ENCODE peak calls at places on chromosomes 6 and 20, in six cellular contexts. One of them, this sample, is unnamed.

GRCh38 chr6:13926378-13926777 is 1.6 kb downstream of the RNF182 start:
- DNase-seq in K562: no peak
- DNase-seq in HepG2: no peak
- DNase-seq in H1: no peak
- DNase-seq in GM12892: no peak
- DNase-seq in GM12878: no peak
- DNase-seq in this sample: no peak

GRCh38 chr6:156421933-156422332 is 355.2 kb upstream of the ARID1B start:
- DNase-seq in K562: no peak
- DNase-seq in GM12878: no peak
- DNase-seq in HepG2: peak
- DNase-seq in H1: no peak
- DNase-seq in GM12892: no peak
- DNase-seq in this sample: no peak

GRCh38 chr6:3139090-3139903 is 18.0 kb downstream of the TUBB2A start:
- DNase-seq in GM12892: no peak
- DNase-seq in HepG2: peak
- DNase-seq in H1: no peak
- DNase-seq in GM12878: no peak
- DNase-seq in K562: no peak
- DNase-seq in this sample: no peak

GRCh38 chr6:48859562-48859961 is 603.5 kb downstream of the MMUT start:
- DNase-seq in K562: no peak
- DNase-seq in HepG2: no peak
- DNase-seq in H1: no peak
- DNase-seq in GM12878: no peak
- DNase-seq in GM12892: no peak
- DNase-seq in this sample: no peak

GRCh38 chr6:65149841-65150240 is 557.2 kb downstream of the EYS start:
- DNase-seq in GM12878: no peak
- DNase-seq in GM12892: no peak
- DNase-seq in HepG2: no peak
- DNase-seq in H1: no peak
- DNase-seq in K562: no peak
- DNase-seq in this sample: no peak

GRCh38 chr20:32727663-32728062 is 15.6 kb downstream of the COMMD7 start:
- DNase-seq in H1: no peak
- DNase-seq in GM12892: no peak
- DNase-seq in GM12878: no peak
- DNase-seq in HepG2: no peak
- DNase-seq in K562: no peak
- DNase-seq in this sample: no peak

GRCh38 chr20:44448753-44449546 is 26.7 kb upstream of the TTPAL start:
- DNase-seq in HepG2: peak
- DNase-seq in GM12878: peak
- DNase-seq in GM12892: peak
- DNase-seq in K562: peak
- DNase-seq in H1: peak
- DNase-seq in this sample: no peak

GRCh38 chr6:134063121-134063965 is 10.9 kb upstream of the SLC2A12 start:
- DNase-seq in H1: no peak
- DNase-seq in K562: peak
- DNase-seq in GM12892: no peak
- DNase-seq in GM12878: no peak
- DNase-seq in HepG2: peak
- DNase-seq in this sample: no peak

GRCh38 chr20:24590193-24590982 is 121.0 kb downstream of the SYNDIG1 start:
- DNase-seq in K562: no peak
- DNase-seq in H1: no peak
- DNase-seq in GM12892: no peak
- DNase-seq in GM12878: no peak
- DNase-seq in HepG2: no peak
- DNase-seq in this sample: no peak

GRCh38 chr6:155660243-155660977 is 204.8 kb upstream of the NOX3 start:
- DNase-seq in GM12878: no peak
- DNase-seq in K562: no peak
- DNase-seq in HepG2: no peak
- DNase-seq in GM12892: no peak
- DNase-seq in H1: no peak
- DNase-seq in this sample: no peak

GRCh38 chr20:46959081-46959692 is 64.5 kb downstream of the EYA2 start:
- DNase-seq in GM12878: no peak
- DNase-seq in H1: no peak
- DNase-seq in HepG2: peak
- DNase-seq in GM12892: no peak
- DNase-seq in K562: no peak
- DNase-seq in this sample: no peak

GRCh38 chr6:163688971-163689370 is 274.5 kb downstream of the QKI start:
- DNase-seq in K562: no peak
- DNase-seq in GM12892: no peak
- DNase-seq in H1: no peak
- DNase-seq in GM12878: no peak
- DNase-seq in HepG2: no peak
- DNase-seq in this sample: no peak

GRCh38 chr6:42942444-42942843 is 13.2 kb downstream of the CNPY3 start:
- DNase-seq in GM12878: no peak
- DNase-seq in HepG2: peak
- DNase-seq in H1: no peak
- DNase-seq in K562: no peak
- DNase-seq in GM12892: no peak
- DNase-seq in this sample: no peak

GRCh38 chr20:1334370-1334731 is 5.4 kb upstream of the SDCBP2 start:
- DNase-seq in GM12892: no peak
- DNase-seq in K562: no peak
- DNase-seq in GM12878: no peak
- DNase-seq in H1: no peak
- DNase-seq in HepG2: no peak
- DNase-seq in this sample: no peak

GRCh38 chr6:39137235-39137634 is 22.2 kb upstream of the SAYSD1 start:
- DNase-seq in K562: peak
- DNase-seq in GM12892: no peak
- DNase-seq in H1: no peak
- DNase-seq in HepG2: peak
- DNase-seq in GM12878: no peak
- DNase-seq in this sample: no peak

GRCh38 chr6:52672422-52673025 is 1.6 kb downstream of the TMEM14A start:
- DNase-seq in GM12892: no peak
- DNase-seq in H1: no peak
- DNase-seq in HepG2: no peak
- DNase-seq in GM12878: no peak
- DNase-seq in K562: peak
- DNase-seq in this sample: no peak

GRCh38 chr6:128696651-128697391 is 176.4 kb upstream of the PTPRK start:
- DNase-seq in H1: no peak
- DNase-seq in HepG2: no peak
- DNase-seq in GM12878: no peak
- DNase-seq in GM12892: no peak
- DNase-seq in K562: no peak
- DNase-seq in this sample: no peak

GRCh38 chr20:57738053-57738452 is 28.2 kb upstream of the PMEPA1 start:
- DNase-seq in HepG2: no peak
- DNase-seq in GM12892: no peak
- DNase-seq in GM12878: no peak
- DNase-seq in H1: no peak
- DNase-seq in K562: no peak
- DNase-seq in this sample: no peak

GRCh38 chr6:28709478-28710349 is 184.0 kb downstream of the GPX5 start:
- DNase-seq in HepG2: no peak
- DNase-seq in H1: no peak
- DNase-seq in K562: peak
- DNase-seq in GM12892: no peak
- DNase-seq in GM12878: no peak
- DNase-seq in this sample: no peak

GRCh38 chr20:44646641-44647274 is 4.7 kb downstream of the ADA start:
- DNase-seq in GM12892: no peak
- DNase-seq in GM12878: peak
- DNase-seq in H1: no peak
- DNase-seq in K562: peak
- DNase-seq in HepG2: no peak
- DNase-seq in this sample: no peak

GRCh38 chr6:115945306-115945705 is 115.4 kb downstream of the FRK start:
- DNase-seq in GM12892: no peak
- DNase-seq in HepG2: no peak
- DNase-seq in H1: no peak
- DNase-seq in GM12878: no peak
- DNase-seq in K562: no peak
- DNase-seq in this sample: no peak

GRCh38 chr6:28589234-28589951 is 63.7 kb downstream of the GPX5 start:
- DNase-seq in K562: no peak
- DNase-seq in GM12878: peak
- DNase-seq in H1: peak
- DNase-seq in HepG2: peak
- DNase-seq in GM12892: no peak
- DNase-seq in this sample: no peak

DNA sequence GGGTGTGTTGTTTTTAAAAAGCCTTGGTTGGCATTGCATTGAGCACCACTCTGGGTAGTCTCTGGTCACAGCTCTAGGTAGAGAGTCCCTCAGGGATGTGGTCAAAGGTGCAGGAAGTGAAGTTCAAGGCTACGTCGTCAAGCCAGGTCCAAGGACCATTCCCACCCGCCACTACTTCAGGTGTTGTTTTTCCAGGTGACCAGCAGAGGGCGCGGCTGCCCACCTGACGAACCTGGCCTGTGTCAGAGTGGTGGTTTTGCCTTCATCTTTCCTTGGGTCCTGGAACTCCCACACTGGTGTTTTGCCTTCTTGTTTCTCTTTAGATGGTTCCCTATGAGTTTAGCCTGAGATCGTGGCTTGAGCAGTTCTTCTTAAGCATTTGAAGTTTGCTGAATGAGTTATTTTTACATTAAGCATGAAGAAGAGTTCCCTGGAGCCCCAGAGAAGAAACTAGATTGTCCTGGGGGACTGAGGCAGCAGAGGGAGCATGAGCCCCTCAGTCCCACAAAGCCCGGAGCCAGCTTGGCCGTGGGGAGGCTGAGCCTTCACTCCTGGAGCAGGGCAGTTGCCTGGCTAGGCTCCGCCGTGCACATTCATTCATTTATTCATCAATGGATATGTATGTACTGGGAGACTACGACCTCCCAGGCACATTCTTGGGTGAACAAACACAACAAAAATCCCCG is 5.6 kb upstream of the PHACTR3 start:
- DNase-seq in H1: no peak
- DNase-seq in GM12892: peak
- DNase-seq in K562: peak
- DNase-seq in GM12878: peak
- DNase-seq in HepG2: peak
- DNase-seq in this sample: peak
- TF ChIP-seq TAF1 in H1: no peak
- TF ChIP-seq TAF1 in GM12892: no peak
- TF ChIP-seq TAF1 in K562: no peak
- TF ChIP-seq TAF1 in GM12878: no peak
- TF ChIP-seq TAF1 in HepG2: no peak
- TF ChIP-seq TAF1 in this sample: no peak

DNA sequence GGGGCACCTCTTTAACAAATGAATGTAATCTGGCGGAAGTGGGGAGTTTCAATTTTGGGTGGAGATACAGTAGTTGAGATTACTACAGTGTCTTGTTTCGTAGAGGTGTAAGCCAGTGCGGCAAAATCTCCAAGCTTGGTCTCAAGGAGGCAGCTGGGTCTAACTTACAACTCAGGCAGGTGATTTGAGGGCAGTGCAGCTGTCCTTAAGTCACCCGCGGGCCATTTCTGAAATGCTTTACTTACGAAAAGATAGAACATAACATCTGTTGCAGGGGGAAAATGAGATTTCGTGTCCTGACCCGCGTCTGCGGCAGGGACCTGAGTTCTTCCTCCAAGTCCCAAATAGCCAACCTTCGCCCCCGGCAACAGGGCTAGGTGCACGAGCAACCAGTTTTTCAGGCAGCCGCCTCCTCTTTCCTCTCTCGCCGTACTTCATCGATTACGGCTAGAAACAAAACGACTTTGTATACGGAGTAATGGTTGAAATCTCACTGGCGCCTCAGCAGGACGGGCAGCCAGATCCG is 506 bp upstream of the SMIM13 start:
- DNase-seq in GM12892: peak
- DNase-seq in HepG2: no peak
- DNase-seq in GM12878: no peak
- DNase-seq in K562: no peak
- DNase-seq in H1: no peak
- DNase-seq in this sample: peak
- TF ChIP-seq POLR2A in GM12892: no peak
- TF ChIP-seq POLR2A in HepG2: no peak
- TF ChIP-seq POLR2A in GM12878: no peak
- TF ChIP-seq POLR2A in K562: no peak
- TF ChIP-seq POLR2A in H1: no peak
- TF ChIP-seq POLR2A in this sample: no peak

DNA sequence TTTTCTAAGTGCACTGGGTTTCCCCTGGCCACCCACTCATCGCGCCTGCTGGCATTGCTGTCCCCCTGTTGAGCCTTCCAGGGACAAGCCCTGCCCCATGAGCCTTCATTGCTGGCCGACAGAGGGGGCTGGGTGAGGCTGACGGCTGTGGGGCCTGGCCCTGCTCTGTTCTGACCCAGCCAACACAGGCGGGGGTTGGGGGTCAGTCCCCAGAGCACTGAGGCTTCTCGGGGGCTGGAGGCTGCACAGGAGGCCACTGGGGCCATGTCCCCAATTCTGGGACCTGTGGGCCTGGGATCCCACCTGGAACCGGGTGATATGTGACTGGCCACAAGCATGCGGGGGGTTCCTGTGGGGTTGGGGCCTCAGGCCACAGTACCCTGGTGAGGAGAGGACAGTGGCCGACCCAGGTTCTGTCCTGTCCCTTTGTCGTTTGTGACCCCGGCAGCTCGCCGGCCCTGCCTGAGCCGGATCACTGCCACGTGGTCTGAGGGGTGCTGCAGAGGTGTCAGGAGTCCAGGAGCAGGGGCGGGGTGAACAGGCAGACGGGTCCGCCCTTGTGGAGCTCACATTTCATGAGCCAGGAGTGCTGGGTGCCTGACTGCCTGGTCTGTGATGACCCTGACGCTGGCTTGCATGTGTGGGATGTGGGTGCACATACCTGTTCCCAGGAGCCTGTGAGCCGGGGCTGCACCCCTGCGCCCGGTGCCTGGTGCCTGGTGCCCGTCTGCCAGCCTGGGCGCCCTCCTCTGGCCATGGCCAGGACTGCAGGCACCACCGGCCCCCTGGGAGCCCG is 2.1 kb upstream of the COL20A1 start:
- DNase-seq in GM12892: peak
- DNase-seq in K562: peak
- DNase-seq in H1: peak
- DNase-seq in HepG2: peak
- DNase-seq in GM12878: no peak
- DNase-seq in this sample: peak
- TF ChIP-seq POLR2AphosphoS5 in GM12892: no peak
- TF ChIP-seq POLR2AphosphoS5 in K562: no peak
- TF ChIP-seq POLR2AphosphoS5 in H1: no peak
- TF ChIP-seq POLR2AphosphoS5 in HepG2: peak
- TF ChIP-seq POLR2AphosphoS5 in GM12878: no peak
- TF ChIP-seq POLR2AphosphoS5 in this sample: no peak

DNA sequence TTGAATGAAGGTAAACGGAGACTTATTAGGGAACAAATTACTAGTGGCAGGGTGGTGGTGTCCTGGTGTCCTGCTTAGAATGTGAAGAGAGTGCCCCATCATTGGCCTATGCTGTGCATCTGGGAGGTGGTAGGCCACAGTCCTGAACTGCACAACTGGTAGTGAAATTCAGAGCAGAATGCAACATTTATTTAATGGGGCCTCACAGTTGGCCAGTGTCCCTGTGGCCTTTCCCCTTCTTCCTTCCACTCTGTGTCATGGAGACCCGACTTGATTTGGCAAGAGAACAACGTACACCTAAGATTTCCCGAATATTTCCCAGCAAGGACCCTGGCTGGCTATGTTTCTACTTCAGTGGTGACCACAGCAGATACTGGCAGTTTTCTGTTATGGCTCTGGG is 206.9 kb downstream of the LRFN2 start:
- DNase-seq in HepG2: no peak
- DNase-seq in H1: no peak
- DNase-seq in K562: no peak
- DNase-seq in GM12878: no peak
- DNase-seq in GM12892: no peak
- DNase-seq in this sample: no peak
- TF ChIP-seq TAF1 in HepG2: no peak
- TF ChIP-seq TAF1 in H1: no peak
- TF ChIP-seq TAF1 in K562: no peak
- TF ChIP-seq TAF1 in GM12878: no peak
- TF ChIP-seq TAF1 in GM12892: no peak
- TF ChIP-seq TAF1 in this sample: no peak